ENCODE peak calls at places on chromosome 16, in five cellular contexts. A, L, F, Q and J are unnamed samples.

GRCh38 chr16:401468-402348 is at the start of gene DECR2:
- DNase-seq in A (peak), L (peak), F (peak), Q (no peak), J (peak)

GRCh38 chr16:73064227-73064995 is 16.5 kb upstream of the ZFHX3 start:
- DNase-seq in A (peak), L (no peak), F (no peak), Q (peak), J (peak)

GRCh38 chr16:27177031-27177774 is 26.1 kb upstream of the KDM8 start:
- DNase-seq in A (no peak), L (no peak), F (no peak), Q (peak), J (peak)

GRCh38 chr16:81445143-81445922 is 725 bp downstream of the CMIP start:
- DNase-seq in A (peak), L (no peak), F (no peak), Q (no peak), J (no peak)

GRCh38 chr16:87295259-87295658 is 21.9 kb downstream of the C16orf95 start:
- DNase-seq in A (no peak), L (no peak), F (no peak), Q (no peak), J (no peak)

GRCh38 chr16:82031116-82032084 is 3.7 kb upstream of the HSD17B2 start:
- DNase-seq in A (no peak), L (no peak), F (no peak), Q (no peak), J (peak)

GRCh38 chr16:1437606-1438005 is 6.7 kb downstream of the PERCC1 start:
- DNase-seq in A (no peak), L (no peak), F (no peak), Q (no peak), J (no peak)

GRCh38 chr16:6682142-6682811 is 650.4 kb upstream of the RBFOX1 start:
- DNase-seq in A (no peak), L (peak), F (no peak), Q (no peak), J (no peak)

GRCh38 chr16:46620265-46621005 is 744 bp downstream of the SHCBP1 start:
- DNase-seq in A (no peak), L (no peak), F (no peak), Q (no peak), J (peak)

GRCh38 chr16:83554096-83554495 is 253.7 kb upstream of the HSBP1 start:
- DNase-seq in A (no peak), L (no peak), F (no peak), Q (no peak), J (no peak)

GRCh38 chr16:84810518-84811273 is 9.1 kb upstream of the CRISPLD2 start:
- DNase-seq in A (no peak), L (peak), F (no peak), Q (no peak), J (peak)

GRCh38 chr16:55048745-55049144 is 118.1 kb downstream of the IRX5 start:
- DNase-seq in A (no peak), L (no peak), F (no peak), Q (no peak), J (no peak)

GRCh38 chr16:88720396-88720970 is 14.2 kb downstream of the CTU2 start:
- DNase-seq in A (no peak), L (no peak), F (no peak), Q (no peak), J (no peak)

GRCh38 chr16:88722784-88723506 is 16.6 kb downstream of the CTU2 start:
- DNase-seq in A (no peak), L (no peak), F (no peak), Q (no peak), J (no peak)

GRCh38 chr16:88721815-88722755 is 15.8 kb downstream of the CTU2 start:
- DNase-seq in A (no peak), L (no peak), F (no peak), Q (no peak), J (no peak)

GRCh38 chr16:88719933-88720296 is 13.6 kb downstream of the CTU2 start:
- DNase-seq in A (no peak), L (no peak), F (no peak), Q (no peak), J (no peak)

DNA sequence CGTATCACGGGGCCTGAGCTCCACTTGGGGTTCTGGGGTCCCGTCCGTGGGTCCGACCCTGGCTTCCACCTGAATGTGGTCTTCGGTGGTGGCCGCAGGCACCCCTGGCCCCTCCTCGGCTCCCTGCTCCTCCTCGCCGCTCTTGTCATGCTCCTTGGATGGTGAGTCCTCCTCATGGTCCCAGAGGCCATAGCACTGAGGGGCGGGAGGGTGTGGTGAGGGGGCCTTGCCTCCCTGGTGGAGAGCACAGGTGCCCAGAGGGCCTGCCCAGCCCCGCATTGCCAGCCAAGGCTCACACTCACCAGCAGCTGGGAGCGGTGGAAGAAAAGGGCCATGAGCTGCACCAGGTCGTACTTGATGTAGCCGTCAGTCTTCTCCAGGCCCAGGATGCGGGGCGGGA is 14.9 kb downstream of the CTU2 start:
- DNase-seq in A (no peak), L (no peak), F (no peak), Q (no peak), J (no peak)
- H3K4me3 ChIP-seq in A (no peak), L (no peak), F (no peak), Q (no peak), J (no peak)

GRCh38 chr16:76338472-76338871 is 61.3 kb downstream of the CNTNAP4 start:
- DNase-seq in A (no peak), L (no peak), F (no peak), Q (no peak), J (no peak)
- TF ChIP-seq CTCF in A (no peak), L (no peak), F (no peak), Q (no peak), J (no peak)

GRCh38 chr16:57020651-57021050 is 31.3 kb downstream of the NLRC5 start:
- DNase-seq in A (no peak), L (no peak), F (no peak), Q (no peak), J (no peak)

GRCh38 chr16:57023541-57024249 is 34.3 kb downstream of the NLRC5 start:
- DNase-seq in A (no peak), L (no peak), F (no peak), Q (no peak), J (no peak)

GRCh38 chr16:57019746-57020145 is 30.4 kb downstream of the NLRC5 start:
- DNase-seq in A (no peak), L (no peak), F (no peak), Q (no peak), J (no peak)

GRCh38 chr16:57022445-57022844 is 33.1 kb downstream of the NLRC5 start:
- DNase-seq in A (no peak), L (no peak), F (no peak), Q (no peak), J (no peak)

DNA sequence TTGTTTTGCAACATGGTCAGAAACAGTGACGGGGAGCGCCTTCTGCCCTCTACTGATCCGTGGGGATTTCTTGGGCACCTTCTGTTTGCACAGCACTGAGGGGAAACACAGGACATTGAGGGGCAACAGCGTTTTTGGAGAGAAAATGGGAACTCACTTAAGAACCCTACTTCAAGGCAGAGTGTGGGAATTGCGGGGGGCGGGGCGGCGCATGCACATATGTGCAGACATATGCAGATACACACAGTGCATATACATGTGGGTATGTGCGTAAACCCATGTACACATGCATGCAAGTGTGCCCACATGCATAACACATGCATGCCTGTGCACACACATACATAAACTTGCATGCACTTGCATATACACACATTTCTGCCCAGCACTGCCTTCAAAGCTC is 32.3 kb downstream of the NLRC5 start:
- DNase-seq in A (no peak), L (no peak), F (no peak), Q (no peak), J (no peak)
- H3K4me3 ChIP-seq in A (no peak), L (no peak), F (no peak), Q (no peak), J (no peak)

GRCh38 chr16:56852401-56852730 is 12.6 kb upstream of the SLC12A3 start:
- DNase-seq in A (no peak), L (no peak), F (no peak), Q (no peak), J (no peak)

GRCh38 chr16:56848955-56849689 is 15.9 kb upstream of the SLC12A3 start:
- DNase-seq in A (no peak), L (no peak), F (no peak), Q (no peak), J (peak)

GRCh38 chr16:56852968-56853367 is 12.0 kb upstream of the SLC12A3 start:
- DNase-seq in A (peak), L (no peak), F (no peak), Q (no peak), J (no peak)

GRCh38 chr16:56849690-56850680 is 15.0 kb upstream of the SLC12A3 start:
- DNase-seq in A (no peak), L (no peak), F (no peak), Q (no peak), J (peak)

GRCh38 chr16:56851671-56852400 is 13.2 kb upstream of the SLC12A3 start:
- DNase-seq in A (no peak), L (no peak), F (no peak), Q (no peak), J (peak)
- TF ChIP-seq CTCF in A (no peak), L (no peak), F (peak), Q (peak), J (peak)

GRCh38 chr16:22161999-22162657 is at the start of gene SDR42E2:
- DNase-seq in A (no peak), L (no peak), F (no peak), Q (no peak), J (no peak)
- H3K4me3 ChIP-seq in A (peak), L (no peak), F (peak), Q (no peak), J (no peak)

GRCh38 chr16:20359997-20360396 is 7.5 kb upstream of the UMOD start:
- DNase-seq in A (no peak), L (no peak), F (no peak), Q (no peak), J (no peak)
- TF ChIP-seq CTCF in A (peak), L (no peak), F (no peak), Q (no peak), J (no peak)